ENCODE peak calls at places on chromosomes 13 and 19, in six cellular contexts. B, Y, V, A, N and K are unnamed samples.

GRCh38 chr19:17327654-17328516 is 6.8 kb downstream of the ANO8 start:
- DNase-seq in B (peak), Y (peak), V (peak), A (peak), N (no peak), K (no peak)

GRCh38 chr19:2815923-2816322 is 3.7 kb upstream of the ZNF554 start:
- DNase-seq in B (no peak), Y (no peak), V (no peak), A (no peak), N (no peak), K (no peak)

GRCh38 chr19:4585556-4585955 is 26.1 kb upstream of the SEMA6B start:
- DNase-seq in B (no peak), Y (no peak), V (no peak), A (no peak), N (no peak), K (no peak)

GRCh38 chr13:51684076-51684475 is 99.8 kb downstream of the WDFY2 start:
- DNase-seq in B (no peak), Y (no peak), V (no peak), A (no peak), N (no peak), K (no peak)

GRCh38 chr19:44576843-44577565 is 36.4 kb upstream of the IGSF23 start:
- DNase-seq in B (peak), Y (no peak), V (no peak), A (peak), N (no peak), K (no peak)

GRCh38 chr19:21023901-21024300 is 3.4 kb downstream of the ZNF430 start:
- DNase-seq in B (no peak), Y (no peak), V (no peak), A (no peak), N (no peak), K (no peak)

GRCh38 chr13:27044837-27045570 is 126.6 kb downstream of the USP12 start:
- DNase-seq in B (peak), Y (peak), V (no peak), A (no peak), N (no peak), K (no peak)

GRCh38 chr13:40187324-40187795 is 479.1 kb downstream of the FOXO1 start:
- DNase-seq in B (no peak), Y (peak), V (peak), A (no peak), N (no peak), K (no peak)

GRCh38 chr13:107450931-107451330 is 764.4 kb downstream of the LIG4 start:
- DNase-seq in B (no peak), Y (peak), V (no peak), A (peak), N (peak), K (no peak)

GRCh38 chr19:13195678-13196077 is 45.5 kb downstream of the IER2 start:
- DNase-seq in B (peak), Y (peak), V (peak), A (peak), N (no peak), K (peak)

GRCh38 chr19:10259162-10259905 is 7.3 kb downstream of the MRPL4 start:
- DNase-seq in B (peak), Y (peak), V (peak), A (peak), N (peak), K (peak)

GRCh38 chr13:70310720-70311119 is 202.5 kb upstream of the KLHL1 start:
- DNase-seq in B (peak), Y (no peak), V (no peak), A (no peak), N (no peak), K (peak)

GRCh38 chr13:19881641-19882040 is 18.2 kb upstream of the ZMYM5 start:
- DNase-seq in B (no peak), Y (no peak), V (no peak), A (no peak), N (no peak), K (no peak)

GRCh38 chr13:23771966-23772365 is 117.2 kb downstream of the MIPEP start:
- DNase-seq in B (no peak), Y (no peak), V (no peak), A (no peak), N (no peak), K (no peak)

GRCh38 chr19:35395762-35396199 is 24.9 kb downstream of the GPR42 start:
- DNase-seq in B (no peak), Y (no peak), V (no peak), A (no peak), N (no peak), K (no peak)